ENCODE peak calls at places on chromosomes 7 and 10, in seven cellular contexts. J is bronchial epithelial cell, Q is NCI-H1417, P is GF-D8, U is HCT116, O is ovary, H is lower leg skin. D is an unnamed sample.

GRCh38 chr10:98309366-98310355 is 41.7 kb upstream of the LOXL4 start:
- DNase-seq in J (peak; percentile 46), Q (peak; percentile 52), P (no peak), U (peak; percentile 49), O (peak; percentile 84), H (peak; percentile 66), D (peak; percentile 56)

GRCh38 chr7:135842446-135843175 is 94.0 kb upstream of the FAM180A start:
- DNase-seq in J (no peak), Q (no peak), P (no peak), U (no peak), O (no peak), H (no peak), D (no peak)

GRCh38 chr10:71528371-71529202 is 131.9 kb downstream of the CDH23 start:
- DNase-seq in J (no peak), Q (no peak), P (no peak), U (no peak), O (no peak), H (no peak), D (no peak)

GRCh38 chr7:97027427-97028234 is 3.0 kb upstream of the DLX5 start:
- DNase-seq in J (peak; percentile 70), Q (no peak), P (peak; percentile 60), U (peak; percentile 38), O (peak; percentile 87), H (peak; percentile 78), D (peak; percentile 79)

GRCh38 chr10:68600041-68600778 is 40.1 kb downstream of the TET1 start:
- DNase-seq in J (peak; percentile 58), Q (peak; percentile 94), P (peak; percentile 62), U (peak; percentile 70), O (peak; percentile 58), H (peak; percentile 53), D (peak; percentile 98)

GRCh38 chr10:12194752-12195271 is 879 bp downstream of the NUDT5 start:
- DNase-seq in J (peak; percentile 23), Q (peak; percentile 27), P (no peak), U (no peak), O (peak; percentile 56), H (peak; percentile 31), D (peak; percentile 44)

GRCh38 chr7:139682136-139683013 is 95.4 kb downstream of the HIPK2 start:
- DNase-seq in J (peak; percentile 97), Q (no peak), P (no peak), U (peak; percentile 61), O (no peak), H (no peak), D (no peak)

GRCh38 chr10:95674643-95675042 is 18.1 kb upstream of the ALDH18A1 start:
- DNase-seq in J (no peak), Q (no peak), P (no peak), U (no peak), O (no peak), H (no peak), D (no peak)

GRCh38 chr7:20393021-20394015 is 62.6 kb downstream of the ITGB8 start:
- DNase-seq in J (peak; percentile 15), Q (no peak), P (no peak), U (no peak), O (no peak), H (no peak), D (no peak)

GRCh38 chr7:2499719-2500430 is 19.7 kb upstream of the LFNG start:
- DNase-seq in J (no peak), Q (no peak), P (no peak), U (no peak), O (no peak), H (no peak), D (no peak)

GRCh38 chr7:155663942-155664341 is 19.5 kb downstream of the RBM33 start:
- DNase-seq in J (no peak), Q (no peak), P (no peak), U (no peak), O (no peak), H (no peak), D (no peak)

GRCh38 chr10:132342553-132342952 is 10.6 kb downstream of the LRRC27 start:
- DNase-seq in J (no peak), Q (no peak), P (no peak), U (no peak), O (no peak), H (no peak), D (no peak)

GRCh38 chr10:11043446-11044127 is 25.9 kb downstream of the CELF2 start:
- DNase-seq in J (no peak), Q (no peak), P (no peak), U (no peak), O (no peak), H (no peak), D (no peak)

GRCh38 chr10:43931308-43931930 is 282.7 kb upstream of the ZNF32 start:
- DNase-seq in J (no peak), Q (no peak), P (no peak), U (no peak), O (no peak), H (no peak), D (no peak)

GRCh38 chr10:4242561-4243035 is 457.6 kb upstream of the KLF6 start:
- DNase-seq in J (peak; percentile 39), Q (peak; percentile 24), P (no peak), U (peak; percentile 52), O (peak; percentile 51), H (no peak), D (no peak)

D was measured in Kasumi-1.